ENCODE peak calls at places on chromosome 4, in eight cellular contexts. D is right cardiac atrium, I is body of pancreas, T is NCI-H146, Y is anterior cingulate cortex, Q is AG10803, P is H4, W is NCI-H1105. O is an unnamed sample.

GRCh38 chr4:87541521-87541920 is 12.3 kb upstream of the SPARCL1 start:
- DNase-seq in T (no peak), W (no peak), I (no peak), Y (no peak), P (no peak), D (no peak), Q (no peak), O (no peak)

GRCh38 chr4:157075811-157076577 is at the start of gene GLRB:
- DNase-seq in D (peak), T (peak), I (peak), W (no peak), Q (peak), Y (no peak), P (peak), O (peak)

GRCh38 chr4:137203601-137204000 is 328.7 kb downstream of the PCDH18 start:
- DNase-seq in T (no peak), Q (peak), P (no peak), Y (no peak), I (no peak), W (no peak), D (no peak), O (no peak)

GRCh38 chr4:1285790-1286553 is 3.7 kb upstream of the MAEA start:
- DNase-seq in Q (peak), D (no peak), I (no peak), Y (no peak), T (no peak), W (no peak), P (no peak), O (no peak)

GRCh38 chr4:89708903-89709361 is 128.0 kb downstream of the SNCA start:
- DNase-seq in W (no peak), I (no peak), P (peak), Q (peak), D (no peak), Y (no peak), T (no peak), O (no peak)

GRCh38 chr4:124433500-124433899 is 279.0 kb downstream of the ANKRD50 start:
- DNase-seq in Y (no peak), P (peak), W (no peak), I (no peak), D (no peak), Q (no peak), T (no peak), O (no peak)

GRCh38 chr4:986428-986948 is 356 bp upstream of the IDUA start:
- DNase-seq in W (no peak), Q (peak), Y (peak), P (no peak), I (no peak), D (no peak), T (no peak), O (no peak)

GRCh38 chr4:150080335-150080734 is 2.1 kb downstream of the DCLK2 start:
- DNase-seq in Y (no peak), I (no peak), P (no peak), Q (peak), W (no peak), T (no peak), D (no peak), O (no peak)

GRCh38 chr4:5472166-5472565 is 236.2 kb downstream of the EVC2 start:
- DNase-seq in P (no peak), W (no peak), D (no peak), T (no peak), Q (no peak), Y (no peak), I (no peak), O (no peak)

O was measured in NCI-H2081.